ENCODE peak calls at places on chromosomes 3 and 15, in seven cellular contexts. F is esophagus squamous epithelium, O is body of pancreas, Y is astrocyte, W is BE2C, H is stomach, R is GM23338. T is an unnamed sample.

GRCh38 chr15:99704444-99704838 is 28.8 kb downstream of the LYSMD4 start:
- DNase-seq in O (peak; percentile 54), R (peak; percentile 94), Y (peak; percentile 70), W (peak; percentile 45), F (no peak), H (no peak), T (peak; percentile 62)

GRCh38 chr15:88243895-88244787 is 12.4 kb downstream of the NTRK3 start:
- DNase-seq in H (no peak), Y (no peak), F (no peak), O (no peak), R (peak; percentile 71), W (peak; percentile 56), T (peak; percentile 79)

GRCh38 chr15:39573287-39573686 is 7.6 kb upstream of the THBS1 start:
- DNase-seq in H (no peak), R (no peak), F (no peak), Y (no peak), W (no peak), O (no peak), T (no peak)

GRCh38 chr3:127226946-127227842 is 34.3 kb downstream of the PRR23E start:
- DNase-seq in W (no peak), R (peak; percentile 68), O (no peak), F (no peak), H (no peak), Y (no peak), T (peak; percentile 92)

GRCh38 chr3:190989213-190989612 is 126.7 kb upstream of the GMNC start:
- DNase-seq in H (no peak), W (no peak), O (no peak), F (no peak), Y (no peak), R (no peak), T (no peak)

GRCh38 chr3:78645628-78646310 is 1122.0 kb downstream of the ROBO1 start:
- DNase-seq in H (no peak), F (no peak), R (peak; percentile 91), O (no peak), Y (peak; percentile 62), W (no peak), T (peak; percentile 10)

GRCh38 chr15:56814429-56814828 is 81.1 kb upstream of the ZNF280D start:
- DNase-seq in O (no peak), R (no peak), Y (no peak), H (no peak), F (no peak), W (no peak), T (no peak)

GRCh38 chr3:192422321-192422997 is 304.9 kb downstream of the FGF12 start:
- DNase-seq in Y (peak; percentile 84), F (no peak), O (no peak), W (no peak), R (no peak), H (no peak), T (no peak)

GRCh38 chr3:132211896-132212295 is 105.3 kb upstream of the ACP3 start:
- DNase-seq in F (no peak), R (no peak), W (no peak), O (no peak), H (no peak), Y (no peak), T (no peak)

GRCh38 chr3:133097214-133097613 is 59.0 kb downstream of the TMEM108 start:
- DNase-seq in F (no peak), W (peak; percentile 39), R (no peak), Y (peak; percentile 86), O (no peak), H (no peak), T (no peak)

GRCh38 chr3:127637546-127637945 is 8.6 kb downstream of the PODXL2 start:
- DNase-seq in Y (no peak), H (no peak), O (no peak), R (no peak), F (no peak), W (peak; percentile 51), T (no peak)

GRCh38 chr3:147298511-147298982 is 107.8 kb downstream of the ZIC4 start:
- DNase-seq in W (no peak), Y (peak; percentile 100), H (no peak), R (peak; percentile 57), O (no peak), F (no peak), T (no peak)

GRCh38 chr3:123113889-123114450 is 47.1 kb downstream of the PDIA5 start:
- DNase-seq in O (no peak), H (no peak), R (no peak), F (no peak), W (no peak), Y (no peak), T (no peak)

GRCh38 chr15:99427210-99427609 is 138.6 kb upstream of the MEF2A start:
- DNase-seq in R (no peak), W (no peak), F (no peak), H (no peak), Y (no peak), O (no peak), T (no peak)

GRCh38 chr3:106540743-106541142 is 671.9 kb upstream of the CBLB start:
- DNase-seq in W (no peak), O (no peak), Y (no peak), H (no peak), R (peak; percentile 3), F (no peak), T (no peak)

GRCh38 chr3:157858821-157859220 is 247.4 kb downstream of the SHOX2 start:
- DNase-seq in R (no peak), Y (no peak), F (no peak), H (no peak), W (no peak), O (no peak), T (no peak)

GRCh38 chr15:20358781-20359414 is 182.7 kb downstream of the GOLGA6L6 start:
- DNase-seq in O (no peak), H (no peak), W (no peak), R (no peak), Y (no peak), F (no peak), T (no peak)

GRCh38 chr15:20356444-20357138 is 185.0 kb downstream of the GOLGA6L6 start:
- DNase-seq in Y (no peak), F (no peak), O (peak; percentile 56), W (no peak), H (peak; percentile 63), R (peak; percentile 64), T (peak; percentile 77)

GRCh38 chr15:20357139-20358065 is 184.2 kb downstream of the GOLGA6L6 start:
- DNase-seq in Y (no peak), R (no peak), H (peak; percentile 25), W (no peak), F (no peak), O (no peak), T (peak; percentile 40)

GRCh38 chr15:20358066-20358780 is 183.4 kb downstream of the GOLGA6L6 start:
- DNase-seq in W (no peak), R (no peak), O (no peak), Y (no peak), F (no peak), H (peak; percentile 25), T (peak; percentile 43)

GRCh38 chr15:20361091-20361490 is 180.5 kb downstream of the GOLGA6L6 start:
- DNase-seq in Y (no peak), H (no peak), R (no peak), F (no peak), W (no peak), O (no peak), T (no peak)
- H3K4me3 ChIP-seq in Y (no peak overlapping the region), H (no peak overlapping the region), R (no peak overlapping the region), F (no peak overlapping the region), W (no peak overlapping the region), O (no peak overlapping the region), T (no peak overlapping the region)

DNA sequence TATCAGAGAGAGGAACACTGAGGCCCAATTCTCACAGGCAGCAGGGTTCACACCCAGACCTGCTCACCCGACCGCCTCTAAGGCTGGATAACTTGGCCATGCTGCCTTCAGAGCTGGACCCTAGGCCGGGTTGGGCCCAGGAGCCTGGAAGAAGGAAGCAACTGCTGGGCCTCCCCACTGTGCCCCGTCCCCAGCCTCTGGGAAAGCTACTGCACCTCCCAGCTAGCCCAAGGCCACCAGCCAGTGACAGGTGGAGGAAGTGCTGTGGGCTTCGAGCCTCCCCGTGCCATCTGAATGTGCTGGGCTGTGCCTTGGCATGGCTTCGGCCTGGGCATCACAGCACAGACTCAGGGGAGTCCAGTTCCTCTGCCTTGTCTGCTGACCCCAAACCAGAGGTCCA is 62.5 kb upstream of the RPL32 start:
- DNase-seq in R (no peak), O (no peak), Y (no peak), W (no peak), H (no peak), F (no peak), T (no peak)
- H3K36me3 ChIP-seq in R (no peaks in the 10 kb centered on the region), O (peaks cover 26% of the 10 kb centered on the region), Y (peaks cover 6% of the 10 kb centered on the region), W (peaks cover 3% of the 10 kb centered on the region), H (peaks cover 100% of the 10 kb centered on the region), F (peaks cover 99% of the 10 kb centered on the region), T (peaks cover 4% of the 10 kb centered on the region)

GRCh38 chr3:150419076-150419868 is 11.2 kb downstream of the TSC22D2 start:
- DNase-seq in W (no peak), O (no peak), F (no peak), H (no peak), R (no peak), Y (peak; percentile 27), T (no peak)

GRCh38 chr3:150414989-150415388 is 6.9 kb downstream of the TSC22D2 start:
- DNase-seq in W (no peak), Y (peak; percentile 47), H (no peak), R (no peak), O (no peak), F (no peak), T (no peak)

GRCh38 chr3:150421256-150421655 is 13.2 kb downstream of the TSC22D2 start:
- DNase-seq in H (no peak), Y (no peak), O (no peak), W (no peak), R (no peak), F (no peak), T (no peak)

GRCh38 chr3:150421799-150422548 is 13.9 kb downstream of the TSC22D2 start:
- DNase-seq in F (no peak), W (no peak), H (no peak), Y (peak; percentile 60), R (no peak), O (no peak), T (no peak)

DNA sequence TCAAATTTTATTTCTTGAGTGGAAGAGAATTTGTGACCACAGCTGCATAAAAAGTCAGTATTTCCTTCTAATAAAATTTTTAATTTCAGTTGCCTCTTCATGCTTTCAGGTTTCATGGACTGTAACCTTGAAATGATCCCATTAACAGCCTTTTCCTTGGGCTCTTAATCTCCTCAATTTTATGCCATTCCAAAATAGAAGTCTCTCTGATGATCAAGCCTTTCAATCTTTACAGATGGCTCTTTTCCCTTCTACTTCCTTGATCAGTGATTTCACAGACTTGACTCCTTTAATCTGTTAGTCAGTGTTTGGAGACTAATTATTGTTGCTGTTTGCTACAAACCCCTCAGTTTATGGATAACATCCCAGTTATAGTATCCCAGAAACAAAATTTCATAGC is 11.9 kb downstream of the TSC22D2 start:
- DNase-seq in Y (no peak), H (no peak), F (no peak), O (no peak), W (no peak), R (no peak), T (no peak)
- H3K4me3 ChIP-seq in Y (no peak overlapping the region), H (no peak overlapping the region), F (no peak overlapping the region), O (no peak overlapping the region), W (no peak overlapping the region), R (no peak overlapping the region), T (no peak overlapping the region)

GRCh38 chr15:79314811-79315210 is 3.9 kb downstream of the TMED3 start:
- DNase-seq in R (no peak), Y (no peak), F (no peak), O (peak; percentile 58), H (peak; percentile 84), W (no peak), T (no peak)
- H3K36me3 ChIP-seq in R (peaks cover 41% of the 10 kb centered on the region), Y (peaks cover 56% of the 10 kb centered on the region), F (peaks cover 70% of the 10 kb centered on the region), O (peaks cover 11% of the 10 kb centered on the region), H (peaks cover 65% of the 10 kb centered on the region), W (peaks cover 58% of the 10 kb centered on the region), T (peaks cover 37% of the 10 kb centered on the region)

GRCh38 chr15:89369548-89369947 is 34.9 kb upstream of the POLG start:
- DNase-seq in H (no peak), Y (no peak), O (no peak), R (no peak), W (no peak), F (no peak), T (no peak)
- H3K4me3 ChIP-seq in H (no peak overlapping the region), Y (no peak overlapping the region), O (no peak overlapping the region), R (peak overlapping the region; percentile 48), W (no peak overlapping the region), F (no peak overlapping the region), T (no peak overlapping the region)

T was measured in H7.